ENCODE peak calls at places on chromosomes 6 and 20, in four cellular contexts. C is GM12878, E is HCT116, V is H1. Y is an unnamed sample.

GRCh38 chr20:58065508-58066361 is 162.7 kb downstream of the ANKRD60 start:
- DNase-seq in V (no peak), C (no peak), E (no peak), Y (no peak)

GRCh38 chr6:124881898-124882579 is 80.2 kb upstream of the RNF217 start:
- DNase-seq in C (no peak), V (no peak), E (no peak), Y (no peak)

GRCh38 chr6:42131531-42131930 is 10.9 kb downstream of the C6orf132 start:
- DNase-seq in V (no peak), C (no peak), E (no peak), Y (no peak)

GRCh38 chr20:1062334-1063015 is 55.9 kb upstream of the PSMF1 start:
- DNase-seq in V (no peak), C (no peak), E (no peak), Y (no peak)

GRCh38 chr6:40997256-40997957 is 41.6 kb downstream of the UNC5CL start:
- DNase-seq in V (peak), C (no peak), E (peak), Y (peak)

GRCh38 chr20:19048898-19049889 is 163.2 kb upstream of the SLC24A3 start:
- DNase-seq in C (no peak), E (no peak), V (no peak), Y (no peak)

GRCh38 chr20:57748601-57749130 is 38.9 kb upstream of the PMEPA1 start:
- DNase-seq in V (no peak), C (peak), E (peak), Y (no peak)

GRCh38 chr6:157233686-157234085 is 89.6 kb downstream of the TMEM242 start:
- DNase-seq in C (no peak), V (no peak), E (no peak), Y (no peak)

GRCh38 chr20:2873747-2874041 is 413 bp downstream of the PTPRA start:
- DNase-seq in C (no peak), V (no peak), E (no peak), Y (no peak)

GRCh38 chr6:329888-330691 is 37.8 kb downstream of the DUSP22 start:
- DNase-seq in V (no peak), E (no peak), C (no peak), Y (peak)

GRCh38 chr6:157323924-157324276 is 581 bp upstream of the TMEM242 start:
- DNase-seq in V (no peak), C (no peak), E (peak), Y (peak)

GRCh38 chr20:18790787-18791186 is 22.8 kb upstream of the SCP2D1 start:
- DNase-seq in E (no peak), C (no peak), V (no peak), Y (no peak)

GRCh38 chr6:30787954-30788353 is 43.6 kb upstream of the IER3 start:
- DNase-seq in C (no peak), V (no peak), E (no peak), Y (no peak)

GRCh38 chr6:142846459-142846831 is 98.5 kb downstream of the HIVEP2 start:
- DNase-seq in C (no peak), V (no peak), E (no peak), Y (no peak)

GRCh38 chr6:13919861-13920260 is 4.9 kb upstream of the RNF182 start:
- DNase-seq in V (no peak), E (no peak), C (no peak), Y (peak)

GRCh38 chr6:66623050-66623449 is 916.0 kb upstream of the EYS start:
- DNase-seq in E (no peak), V (no peak), C (no peak), Y (no peak)

GRCh38 chr6:168908166-168908565 is 345.5 kb downstream of the THBS2 start:
- DNase-seq in C (no peak), E (no peak), V (no peak), Y (no peak)

GRCh38 chr6:170098428-170099170 is 192.3 kb downstream of the DLL1 start:
- DNase-seq in V (no peak), C (no peak), E (no peak), Y (no peak)

GRCh38 chr6:119493980-119494379 is 144.4 kb upstream of the MAN1A1 start:
- DNase-seq in V (no peak), C (no peak), E (no peak), Y (no peak)

GRCh38 chr6:142929751-142930358 is 15.1 kb downstream of the HIVEP2 start:
- DNase-seq in E (no peak), V (no peak), C (no peak), Y (no peak)

GRCh38 chr20:22248052-22248667 is 336.2 kb downstream of the FOXA2 start:
- DNase-seq in E (no peak), V (no peak), C (no peak), Y (no peak)

GRCh38 chr6:56244089-56244488 is 3.3 kb downstream of the COL21A1 start:
- DNase-seq in C (no peak), V (no peak), E (no peak), Y (no peak)

GRCh38 chr20:38094373-38094775 is 60.8 kb downstream of the RPRD1B start:
- DNase-seq in C (peak), V (no peak), E (no peak), Y (no peak)

GRCh38 chr20:45345104-45345936 is 2.9 kb downstream of the SDC4 start:
- DNase-seq in E (no peak), V (no peak), C (no peak), Y (no peak)

GRCh38 chr6:140107216-140107615 is 732.8 kb upstream of the CITED2 start:
- DNase-seq in C (no peak), V (no peak), E (no peak), Y (no peak)

GRCh38 chr20:62732356-62732755 is 23.7 kb downstream of the NTSR1 start:
- DNase-seq in V (no peak), C (no peak), E (no peak), Y (no peak)

GRCh38 chr6:84156306-84156705 is 71.1 kb downstream of the CEP162 start:
- DNase-seq in E (no peak), V (no peak), C (no peak), Y (no peak)

GRCh38 chr20:46456255-46457028 is 50.0 kb upstream of the ELMO2 start:
- DNase-seq in V (no peak), E (no peak), C (no peak), Y (no peak)

GRCh38 chr6:136548582-136549330 is 1.5 kb downstream of the MAP7 start:
- DNase-seq in C (no peak), V (no peak), E (no peak), Y (no peak)

GRCh38 chr20:931401-931800 is 15.3 kb upstream of the ANGPT4 start:
- DNase-seq in E (peak), V (no peak), C (no peak), Y (no peak)

GRCh38 chr6:158011478-158011920 is 29.8 kb downstream of the SYNJ2 start:
- DNase-seq in C (no peak), V (no peak), E (no peak), Y (no peak)

GRCh38 chr6:158040804-158041347 is 59.2 kb downstream of the SYNJ2 start:
- DNase-seq in C (no peak), V (no peak), E (no peak), Y (no peak)

GRCh38 chr6:34072727-34073126 is 73.2 kb downstream of the GRM4 start:
- DNase-seq in C (no peak), E (no peak), V (no peak), Y (no peak)

GRCh38 chr6:71468841-71469750 is 180.5 kb downstream of the OGFRL1 start:
- DNase-seq in E (no peak), C (no peak), V (no peak), Y (no peak)

GRCh38 chr6:106145144-106145543 is 59.0 kb downstream of the PRDM1 start:
- DNase-seq in C (no peak), E (no peak), V (no peak), Y (no peak)

DNA sequence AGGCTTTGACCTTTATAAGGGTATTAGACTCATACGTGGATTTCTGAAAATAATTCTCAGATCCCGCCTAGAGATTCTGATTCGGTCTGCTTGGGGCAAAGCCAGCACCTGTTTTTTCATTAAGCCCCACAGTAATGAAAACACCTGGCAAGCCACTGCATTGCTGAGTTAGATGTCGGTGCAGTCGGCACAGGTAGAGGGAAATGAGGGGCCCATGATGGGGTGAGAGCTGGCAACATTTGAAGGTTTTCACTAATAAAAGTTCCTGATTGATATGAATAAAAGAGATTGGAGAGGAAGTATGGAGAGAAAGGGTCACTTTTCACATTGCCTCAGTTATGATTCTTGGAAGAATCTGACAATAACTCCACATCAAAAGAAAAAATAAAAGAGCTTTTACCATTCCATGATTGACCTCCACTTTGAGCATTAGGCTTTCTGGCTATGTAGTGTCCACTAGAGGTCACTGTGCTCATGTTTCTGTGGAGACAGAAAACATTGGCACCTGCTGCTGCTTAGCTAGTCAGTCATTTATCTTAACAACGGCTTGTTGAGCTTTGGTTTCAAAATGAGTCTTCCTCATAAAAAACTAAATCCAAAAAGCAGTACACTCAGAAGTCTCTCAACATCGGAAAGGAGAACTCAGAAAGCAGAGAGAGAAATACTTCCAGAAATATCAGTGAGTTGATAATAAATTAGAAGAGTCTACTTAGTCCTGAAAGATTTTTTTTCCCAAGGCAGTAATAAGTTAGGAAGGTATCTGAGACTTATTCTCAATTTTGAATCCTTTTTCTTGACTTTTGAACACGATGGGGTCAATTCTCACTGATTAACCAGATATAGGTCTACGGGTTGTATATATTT is 53.3 kb upstream of the KLHL31 start:
- DNase-seq in V (no peak), C (peak), E (peak), Y (peak)
- TF ChIP-seq EGR1 in V (no peak), C (no peak), E (no peak), Y (no peak)

DNA sequence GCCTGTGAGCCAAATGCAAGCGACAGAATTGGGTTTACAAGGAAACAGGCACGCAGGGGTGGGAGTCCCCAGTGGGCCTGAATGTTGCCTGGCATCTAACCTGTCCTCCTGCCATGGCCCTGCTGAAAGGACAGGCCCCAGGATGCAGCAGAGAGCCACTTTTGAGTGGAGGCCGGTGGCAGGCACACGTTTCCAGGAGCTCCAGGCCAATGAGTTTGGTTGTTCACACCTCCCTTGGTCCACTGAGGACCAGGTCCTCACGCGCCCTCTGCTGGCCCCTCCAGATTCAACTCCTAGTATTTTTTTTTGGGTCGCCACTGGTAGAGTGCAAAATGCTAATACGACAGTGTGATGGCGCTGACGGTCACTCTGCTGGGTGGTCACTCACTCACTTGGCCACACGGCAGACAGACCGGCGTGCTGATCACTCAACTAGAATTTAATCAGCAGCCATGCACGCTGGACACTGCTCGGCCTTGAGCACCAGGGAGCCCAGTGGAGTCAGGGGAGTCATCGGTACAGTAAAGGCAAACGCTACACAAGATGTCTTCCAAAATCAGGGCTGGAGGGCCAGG is 81.7 kb upstream of the NFATC2 start:
- DNase-seq in E (peak), V (peak), C (no peak), Y (peak)
- TF ChIP-seq EGR1 in E (no peak), V (no peak), C (no peak), Y (no peak)

GRCh38 chr6:25171301-25171700 is 107.9 kb upstream of the CARMIL1 start:
- DNase-seq in C (no peak), E (no peak), V (no peak), Y (no peak)
- TF ChIP-seq EGR1 in C (no peak), E (no peak), V (no peak), Y (no peak)

DNA sequence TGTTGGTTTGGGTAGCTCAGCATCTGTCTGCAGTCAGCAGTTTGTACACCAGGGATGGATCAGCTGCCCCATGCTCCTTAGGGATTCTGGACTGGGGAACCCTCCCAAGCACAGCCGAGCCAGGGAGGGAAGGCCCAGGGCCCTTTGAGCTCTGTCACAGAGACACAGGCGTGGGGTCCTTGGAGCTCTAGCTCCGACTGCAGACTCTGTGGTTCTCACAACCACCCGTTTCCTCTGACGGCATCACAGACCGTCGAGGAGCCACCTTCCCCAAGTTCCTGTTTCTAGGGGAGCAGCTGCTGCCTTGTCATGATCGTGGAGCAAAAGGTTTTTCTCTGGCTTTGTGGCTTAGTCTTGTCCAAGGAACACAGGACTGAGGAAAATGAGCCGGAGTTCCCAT is at the start of gene SLA2:
- DNase-seq in E (no peak), V (no peak), C (no peak), Y (no peak)
- TF ChIP-seq EGR1 in E (no peak), V (no peak), C (no peak), Y (no peak)

DNA sequence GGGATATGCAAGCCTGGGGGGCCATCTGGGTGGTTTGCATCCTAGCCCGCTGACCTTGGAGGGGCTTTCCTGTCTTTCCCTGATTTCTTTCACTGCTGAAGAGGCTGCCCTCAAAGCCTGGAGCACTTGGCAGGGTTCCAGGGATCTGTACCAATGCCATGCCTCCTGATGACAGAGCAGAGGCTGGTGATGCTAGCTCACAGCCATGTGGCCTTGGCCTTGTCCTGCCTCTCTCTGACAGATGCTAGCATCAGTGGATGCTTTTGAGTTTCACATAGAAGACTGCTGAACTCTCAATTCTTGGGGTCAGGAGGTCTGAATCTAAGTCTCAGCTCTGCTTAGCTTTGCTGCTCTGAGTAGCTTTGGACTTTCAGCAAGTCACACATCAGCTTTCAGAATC is 21.9 kb upstream of the RREB1 start:
- DNase-seq in C (no peak), V (no peak), E (no peak), Y (no peak)
- TF ChIP-seq EGR1 in C (no peak), V (no peak), E (no peak), Y (no peak)

Y was measured in K562.